ENCODE peak calls at places on chromosome 20, in ten cellular contexts. N, A, Z, D, B, U, H, O, S and F are unnamed samples.

GRCh38 chr20:39822667-39823066 is 860.5 kb downstream of the DHX35 start:
- DNase-seq in N (peak), A (no peak), Z (peak), D (no peak), B (no peak), U (no peak), H (no peak), O (no peak), S (no peak), F (no peak)

GRCh38 chr20:51365670-51366069 is 176.8 kb downstream of the NFATC2 start:
- DNase-seq in N (peak), A (no peak), Z (peak), D (no peak), B (no peak), U (no peak), H (no peak), O (no peak), S (peak), F (no peak)

GRCh38 chr20:62815066-62815991 is 1.5 kb upstream of the COL9A3 start:
- DNase-seq in N (peak), A (no peak), Z (peak), D (peak), B (no peak), U (no peak), H (no peak), O (no peak), S (no peak), F (no peak)

GRCh38 chr20:34938466-34939163 is 17.0 kb downstream of the GSS start:
- DNase-seq in N (no peak), A (no peak), Z (no peak), D (no peak), B (peak), U (no peak), H (no peak), O (peak), S (no peak), F (no peak)

GRCh38 chr20:63150391-63150898 is 65.5 kb downstream of the YTHDF1 start:
- DNase-seq in N (no peak), A (no peak), Z (no peak), D (no peak), B (no peak), U (no peak), H (no peak), O (no peak), S (no peak), F (no peak)

GRCh38 chr20:1474817-1475603 is 8.4 kb upstream of the NSFL1C start:
- DNase-seq in N (no peak), A (no peak), Z (no peak), D (peak), B (no peak), U (no peak), H (no peak), O (no peak), S (no peak), F (no peak)

GRCh38 chr20:19799325-19799724 is 41.3 kb downstream of the RIN2 start:
- DNase-seq in N (no peak), A (no peak), Z (no peak), D (no peak), B (no peak), U (no peak), H (no peak), O (no peak), S (no peak), F (no peak)

GRCh38 chr20:46336735-46337134 is 28.4 kb upstream of the CDH22 start:
- DNase-seq in N (no peak), A (no peak), Z (no peak), D (no peak), B (no peak), U (no peak), H (no peak), O (no peak), S (no peak), F (no peak)

GRCh38 chr20:61220131-61220530 is 31.9 kb upstream of the CDH4 start:
- DNase-seq in N (no peak), A (no peak), Z (no peak), D (no peak), B (no peak), U (no peak), H (no peak), O (no peak), S (no peak), F (no peak)

GRCh38 chr20:17646209-17646717 is 35.8 kb downstream of the RRBP1 start:
- DNase-seq in N (no peak), A (no peak), Z (no peak), D (no peak), B (peak), U (no peak), H (no peak), O (no peak), S (no peak), F (no peak)

GRCh38 chr20:48949304-48950170 is 28.0 kb downstream of the ARFGEF2 start:
- DNase-seq in N (no peak), A (no peak), Z (no peak), D (peak), B (no peak), U (no peak), H (no peak), O (no peak), S (no peak), F (no peak)

GRCh38 chr20:51185277-51185676 is 162.4 kb upstream of the KCNG1 start:
- DNase-seq in N (peak), A (no peak), Z (no peak), D (no peak), B (no peak), U (no peak), H (no peak), O (no peak), S (no peak), F (peak)

GRCh38 chr20:38001981-38002380 is 31.3 kb downstream of the TTI1 start:
- DNase-seq in N (no peak), A (no peak), Z (no peak), D (peak), B (no peak), U (no peak), H (no peak), O (no peak), S (no peak), F (no peak)

GRCh38 chr20:25382704-25383370 is 7.8 kb downstream of the ABHD12 start:
- DNase-seq in N (no peak), A (no peak), Z (no peak), D (no peak), B (no peak), U (no peak), H (no peak), O (no peak), S (no peak), F (no peak)

GRCh38 chr20:6562111-6562510 is 205.4 kb upstream of the BMP2 start:
- DNase-seq in N (peak), A (no peak), Z (peak), D (no peak), B (no peak), U (no peak), H (no peak), O (no peak), S (peak), F (no peak)

GRCh38 chr20:64108731-64109389 is 1.5 kb upstream of the NPBWR2 start:
- DNase-seq in N (no peak), A (no peak), Z (no peak), D (no peak), B (no peak), U (no peak), H (no peak), O (no peak), S (no peak), F (no peak)

GRCh38 chr20:3237958-3238615 is 903 bp downstream of the SLC4A11 start:
- DNase-seq in N (no peak), A (no peak), Z (no peak), D (no peak), B (no peak), U (no peak), H (no peak), O (no peak), S (no peak), F (no peak)

GRCh38 chr20:36271639-36272546 is 34.2 kb upstream of the DLGAP4 start:
- DNase-seq in N (no peak), A (no peak), Z (no peak), D (no peak), B (no peak), U (no peak), H (no peak), O (no peak), S (no peak), F (no peak)

GRCh38 chr20:6051505-6051904 is 2.4 kb downstream of the LRRN4 start:
- DNase-seq in N (peak), A (no peak), Z (peak), D (no peak), B (no peak), U (no peak), H (no peak), O (no peak), S (no peak), F (no peak)

GRCh38 chr20:23228912-23229311 is 121.7 kb upstream of the NXT1 start:
- DNase-seq in N (peak), A (no peak), Z (peak), D (no peak), B (no peak), U (peak), H (no peak), O (no peak), S (no peak), F (no peak)

GRCh38 chr20:13492001-13492480 is 146.7 kb downstream of the TASP1 start:
- DNase-seq in N (peak), A (no peak), Z (peak), D (peak), B (no peak), U (no peak), H (peak), O (peak), S (no peak), F (no peak)

GRCh38 chr20:60057866-60058807 is 99.9 kb downstream of the CDH26 start:
- DNase-seq in N (no peak), A (peak), Z (no peak), D (peak), B (peak), U (no peak), H (no peak), O (peak), S (no peak), F (peak)

GRCh38 chr20:61583356-61583755 is 331.3 kb downstream of the CDH4 start:
- DNase-seq in N (no peak), A (no peak), Z (no peak), D (no peak), B (no peak), U (no peak), H (no peak), O (no peak), S (no peak), F (no peak)

GRCh38 chr20:45880988-45881788 is at the start of gene ZSWIM1:
- DNase-seq in N (peak), A (peak), Z (peak), D (peak), B (peak), U (peak), H (peak), O (peak), S (peak), F (peak)

GRCh38 chr20:31987744-31988143 is 19.8 kb downstream of the XKR7 start:
- DNase-seq in N (no peak), A (no peak), Z (peak), D (no peak), B (no peak), U (no peak), H (no peak), O (no peak), S (no peak), F (no peak)

GRCh38 chr20:34129518-34130162 is 17.6 kb upstream of the EIF2S2 start:
- DNase-seq in N (peak), A (peak), Z (peak), D (peak), B (peak), U (peak), H (peak), O (peak), S (peak), F (peak)